ENCODE peak calls at places on chromosome 22, in nine cellular contexts. One of them, this sample, is unnamed.

GRCh38 chr22:37492428-37493344 is 6.5 kb upstream of the MFNG start:
- DNase-seq in fibroblast of pulmonary artery: peak
- DNase-seq in foreskin fibroblast: peak
- DNase-seq in GM23338: peak
- DNase-seq in upper lobe of left lung: peak
- DNase-seq in cardiac fibroblast: peak
- DNase-seq in testis: peak
- DNase-seq in colonic mucosa: peak
- DNase-seq in AG04450: no peak
- DNase-seq in this sample: no peak

GRCh38 chr22:22576244-22576988 is 17.4 kb upstream of the PRAME start:
- DNase-seq in upper lobe of left lung: no peak
- DNase-seq in fibroblast of pulmonary artery: peak
- DNase-seq in AG04450: no peak
- DNase-seq in GM23338: peak
- DNase-seq in cardiac fibroblast: peak
- DNase-seq in foreskin fibroblast: peak
- DNase-seq in colonic mucosa: peak
- DNase-seq in testis: peak
- DNase-seq in this sample: no peak

GRCh38 chr22:45334068-45334467 is 24.3 kb downstream of the FAM118A start:
- DNase-seq in fibroblast of pulmonary artery: no peak
- DNase-seq in AG04450: no peak
- DNase-seq in foreskin fibroblast: no peak
- DNase-seq in GM23338: no peak
- DNase-seq in cardiac fibroblast: peak
- DNase-seq in testis: no peak
- DNase-seq in colonic mucosa: no peak
- DNase-seq in upper lobe of left lung: no peak
- DNase-seq in this sample: no peak

GRCh38 chr22:35914665-35915476 is 113.8 kb downstream of the RBFOX2 start:
- DNase-seq in testis: peak
- DNase-seq in upper lobe of left lung: no peak
- DNase-seq in fibroblast of pulmonary artery: peak
- DNase-seq in GM23338: peak
- DNase-seq in colonic mucosa: peak
- DNase-seq in foreskin fibroblast: peak
- DNase-seq in AG04450: peak
- DNase-seq in cardiac fibroblast: peak
- DNase-seq in this sample: no peak

GRCh38 chr22:40637181-40638150 is 947 bp upstream of the MRTFA start:
- DNase-seq in cardiac fibroblast: no peak
- DNase-seq in foreskin fibroblast: no peak
- DNase-seq in colonic mucosa: peak
- DNase-seq in upper lobe of left lung: peak
- DNase-seq in fibroblast of pulmonary artery: no peak
- DNase-seq in GM23338: peak
- DNase-seq in testis: peak
- DNase-seq in AG04450: no peak
- DNase-seq in this sample: no peak

GRCh38 chr22:32475428-32476010 is 908 bp downstream of the FBXO7 start:
- DNase-seq in upper lobe of left lung: peak
- DNase-seq in colonic mucosa: peak
- DNase-seq in GM23338: peak
- DNase-seq in foreskin fibroblast: peak
- DNase-seq in fibroblast of pulmonary artery: peak
- DNase-seq in testis: peak
- DNase-seq in cardiac fibroblast: peak
- DNase-seq in AG04450: no peak
- DNase-seq in this sample: no peak

GRCh38 chr22:24833881-24834495 is 28.0 kb downstream of the SGSM1 start:
- DNase-seq in AG04450: no peak
- DNase-seq in cardiac fibroblast: no peak
- DNase-seq in GM23338: no peak
- DNase-seq in upper lobe of left lung: no peak
- DNase-seq in foreskin fibroblast: no peak
- DNase-seq in fibroblast of pulmonary artery: no peak
- DNase-seq in testis: no peak
- DNase-seq in colonic mucosa: no peak
- DNase-seq in this sample: no peak

GRCh38 chr22:23903328-23903971 is 9.3 kb downstream of the MIF start:
- DNase-seq in upper lobe of left lung: no peak
- DNase-seq in colonic mucosa: no peak
- DNase-seq in foreskin fibroblast: peak
- DNase-seq in fibroblast of pulmonary artery: no peak
- DNase-seq in AG04450: no peak
- DNase-seq in GM23338: no peak
- DNase-seq in testis: no peak
- DNase-seq in cardiac fibroblast: no peak
- DNase-seq in this sample: no peak

GRCh38 chr22:43310311-43310710 is 32.9 kb downstream of the SCUBE1 start:
- DNase-seq in cardiac fibroblast: no peak
- DNase-seq in testis: no peak
- DNase-seq in foreskin fibroblast: no peak
- DNase-seq in AG04450: no peak
- DNase-seq in fibroblast of pulmonary artery: no peak
- DNase-seq in GM23338: no peak
- DNase-seq in upper lobe of left lung: no peak
- DNase-seq in colonic mucosa: no peak
- DNase-seq in this sample: no peak

GRCh38 chr22:42367980-42368378 is 64.2 kb downstream of the NFAM1 start:
- DNase-seq in GM23338: no peak
- DNase-seq in testis: no peak
- DNase-seq in foreskin fibroblast: no peak
- DNase-seq in AG04450: no peak
- DNase-seq in cardiac fibroblast: no peak
- DNase-seq in fibroblast of pulmonary artery: no peak
- DNase-seq in upper lobe of left lung: no peak
- DNase-seq in colonic mucosa: peak
- DNase-seq in this sample: no peak

GRCh38 chr22:40204331-40205116 is 26.8 kb downstream of the TNRC6B start:
- DNase-seq in cardiac fibroblast: peak
- DNase-seq in GM23338: no peak
- DNase-seq in AG04450: no peak
- DNase-seq in upper lobe of left lung: no peak
- DNase-seq in foreskin fibroblast: peak
- DNase-seq in colonic mucosa: no peak
- DNase-seq in testis: no peak
- DNase-seq in fibroblast of pulmonary artery: peak
- DNase-seq in this sample: no peak

GRCh38 chr22:36419177-36419911 is 31.6 kb upstream of the MYH9 start:
- DNase-seq in AG04450: peak
- DNase-seq in fibroblast of pulmonary artery: peak
- DNase-seq in colonic mucosa: peak
- DNase-seq in GM23338: peak
- DNase-seq in cardiac fibroblast: peak
- DNase-seq in foreskin fibroblast: peak
- DNase-seq in testis: peak
- DNase-seq in upper lobe of left lung: no peak
- DNase-seq in this sample: no peak

GRCh38 chr22:17767236-17768065 is 6.8 kb downstream of the BID start:
- DNase-seq in testis: no peak
- DNase-seq in GM23338: no peak
- DNase-seq in foreskin fibroblast: no peak
- DNase-seq in upper lobe of left lung: no peak
- DNase-seq in colonic mucosa: no peak
- DNase-seq in fibroblast of pulmonary artery: no peak
- DNase-seq in AG04450: no peak
- DNase-seq in cardiac fibroblast: no peak
- DNase-seq in this sample: no peak

GRCh38 chr22:37636186-37636948 is 3.1 kb upstream of the SH3BP1 start:
- DNase-seq in testis: no peak
- DNase-seq in foreskin fibroblast: peak
- DNase-seq in AG04450: no peak
- DNase-seq in fibroblast of pulmonary artery: peak
- DNase-seq in colonic mucosa: no peak
- DNase-seq in upper lobe of left lung: no peak
- DNase-seq in cardiac fibroblast: peak
- DNase-seq in GM23338: peak
- DNase-seq in this sample: no peak

GRCh38 chr22:18987765-18988164 is 51.7 kb upstream of the PRODH start:
- DNase-seq in upper lobe of left lung: no peak
- DNase-seq in foreskin fibroblast: no peak
- DNase-seq in colonic mucosa: peak
- DNase-seq in GM23338: peak
- DNase-seq in testis: peak
- DNase-seq in AG04450: no peak
- DNase-seq in cardiac fibroblast: no peak
- DNase-seq in fibroblast of pulmonary artery: no peak
- DNase-seq in this sample: no peak
- TF ChIP-seq CTCF in upper lobe of left lung: no peak
- TF ChIP-seq CTCF in foreskin fibroblast: peak
- TF ChIP-seq CTCF in colonic mucosa: no peak
- TF ChIP-seq CTCF in GM23338: peak
- TF ChIP-seq CTCF in testis: no peak
- TF ChIP-seq CTCF in AG04450: peak
- TF ChIP-seq CTCF in cardiac fibroblast: peak
- TF ChIP-seq CTCF in fibroblast of pulmonary artery: peak
- TF ChIP-seq CTCF in this sample: no peak

DNA sequence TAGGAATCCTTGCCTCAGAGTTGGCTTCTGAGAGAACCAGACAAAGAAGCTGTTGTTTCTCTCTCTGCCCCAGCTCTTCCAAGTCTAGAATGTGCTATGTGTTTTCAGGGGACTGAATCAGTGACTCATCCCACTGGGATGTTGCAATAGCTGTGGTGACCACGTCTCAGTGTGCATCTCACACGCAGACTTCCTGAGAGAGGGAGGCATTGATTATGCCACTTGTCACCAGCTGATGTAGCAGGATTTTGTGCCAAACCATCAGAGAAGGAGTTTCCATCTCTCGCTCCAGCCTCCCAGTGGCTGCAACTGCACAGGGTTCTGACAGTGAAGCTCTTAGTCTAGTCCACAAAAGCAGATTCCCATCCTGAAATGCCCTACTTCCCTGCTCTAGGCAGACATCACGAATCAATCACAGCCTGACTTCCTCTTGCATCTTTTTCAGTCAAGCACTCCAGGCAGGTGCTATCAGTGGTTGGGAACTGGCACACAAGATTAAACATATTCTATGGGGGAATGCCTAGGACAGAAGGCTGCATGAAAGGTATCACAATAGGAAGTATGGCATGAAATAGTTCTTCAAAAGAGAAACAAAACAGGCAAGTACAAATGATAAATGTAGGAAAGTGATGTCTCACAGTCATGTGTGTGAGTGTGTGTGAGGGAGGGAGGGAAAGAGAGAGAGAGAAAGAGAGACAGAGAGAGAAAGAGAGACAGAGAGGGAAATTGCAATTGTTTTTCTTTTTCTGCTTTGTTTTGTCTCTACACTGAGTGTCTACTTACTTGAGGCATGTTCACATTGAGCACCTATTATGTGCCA is 456.0 kb downstream of the MIAT start:
- DNase-seq in AG04450: no peak
- DNase-seq in foreskin fibroblast: peak
- DNase-seq in upper lobe of left lung: no peak
- DNase-seq in GM23338: no peak
- DNase-seq in cardiac fibroblast: peak
- DNase-seq in testis: peak
- DNase-seq in colonic mucosa: peak
- DNase-seq in fibroblast of pulmonary artery: peak
- DNase-seq in this sample: no peak
- TF ChIP-seq CTCF in AG04450: no peak
- TF ChIP-seq CTCF in foreskin fibroblast: no peak
- TF ChIP-seq CTCF in upper lobe of left lung: no peak
- TF ChIP-seq CTCF in GM23338: no peak
- TF ChIP-seq CTCF in cardiac fibroblast: peak
- TF ChIP-seq CTCF in testis: no peak
- TF ChIP-seq CTCF in colonic mucosa: no peak
- TF ChIP-seq CTCF in fibroblast of pulmonary artery: peak
- TF ChIP-seq CTCF in this sample: no peak

GRCh38 chr22:29325356-29325755 is 9.9 kb upstream of the RASL10A start:
- DNase-seq in testis: no peak
- DNase-seq in fibroblast of pulmonary artery: no peak
- DNase-seq in foreskin fibroblast: no peak
- DNase-seq in AG04450: no peak
- DNase-seq in upper lobe of left lung: no peak
- DNase-seq in GM23338: no peak
- DNase-seq in cardiac fibroblast: no peak
- DNase-seq in colonic mucosa: no peak
- DNase-seq in this sample: no peak

GRCh38 chr22:29315286-29316195 is at the start of gene RASL10A:
- DNase-seq in upper lobe of left lung: peak
- DNase-seq in cardiac fibroblast: no peak
- DNase-seq in foreskin fibroblast: no peak
- DNase-seq in GM23338: peak
- DNase-seq in testis: no peak
- DNase-seq in colonic mucosa: no peak
- DNase-seq in AG04450: no peak
- DNase-seq in fibroblast of pulmonary artery: no peak
- DNase-seq in this sample: no peak

GRCh38 chr22:29316429-29316828 is 932 bp upstream of the RASL10A start:
- DNase-seq in GM23338: peak
- DNase-seq in upper lobe of left lung: no peak
- DNase-seq in foreskin fibroblast: no peak
- DNase-seq in testis: no peak
- DNase-seq in AG04450: no peak
- DNase-seq in fibroblast of pulmonary artery: no peak
- DNase-seq in colonic mucosa: no peak
- DNase-seq in cardiac fibroblast: no peak
- DNase-seq in this sample: no peak

GRCh38 chr22:29319072-29319471 is 3.6 kb upstream of the RASL10A start:
- DNase-seq in colonic mucosa: no peak
- DNase-seq in AG04450: no peak
- DNase-seq in cardiac fibroblast: no peak
- DNase-seq in testis: no peak
- DNase-seq in fibroblast of pulmonary artery: no peak
- DNase-seq in upper lobe of left lung: no peak
- DNase-seq in foreskin fibroblast: no peak
- DNase-seq in GM23338: no peak
- DNase-seq in this sample: no peak

GRCh38 chr22:29320546-29320945 is 5.0 kb upstream of the RASL10A start:
- DNase-seq in foreskin fibroblast: peak
- DNase-seq in GM23338: no peak
- DNase-seq in AG04450: no peak
- DNase-seq in colonic mucosa: no peak
- DNase-seq in upper lobe of left lung: no peak
- DNase-seq in testis: no peak
- DNase-seq in cardiac fibroblast: no peak
- DNase-seq in fibroblast of pulmonary artery: no peak
- DNase-seq in this sample: no peak
- TF ChIP-seq CTCF in foreskin fibroblast: no peak
- TF ChIP-seq CTCF in GM23338: peak
- TF ChIP-seq CTCF in AG04450: peak
- TF ChIP-seq CTCF in colonic mucosa: no peak
- TF ChIP-seq CTCF in upper lobe of left lung: no peak
- TF ChIP-seq CTCF in testis: no peak
- TF ChIP-seq CTCF in cardiac fibroblast: peak
- TF ChIP-seq CTCF in fibroblast of pulmonary artery: peak
- TF ChIP-seq CTCF in this sample: no peak

DNA sequence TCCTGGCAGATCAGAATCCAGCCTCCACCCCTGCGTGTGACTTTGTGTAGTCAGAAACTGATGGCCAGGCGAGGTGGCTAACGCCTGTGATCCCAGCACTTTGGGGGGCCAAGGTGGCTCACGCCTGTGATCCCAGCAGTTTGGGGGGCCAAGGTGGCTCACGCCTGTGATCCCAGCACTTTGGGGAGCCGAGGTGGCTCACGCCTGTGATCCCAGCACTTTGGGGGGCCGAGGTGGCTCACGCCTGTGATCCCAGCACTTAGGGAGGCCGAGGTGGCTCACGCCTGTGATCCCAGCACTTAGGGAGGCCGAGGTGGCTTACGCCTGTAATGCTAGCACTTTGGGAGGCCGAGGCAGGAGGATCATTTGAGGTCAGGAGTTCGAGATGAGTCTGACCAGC is 5.2 kb downstream of the NCAPH2 start:
- DNase-seq in foreskin fibroblast: no peak
- DNase-seq in GM23338: no peak
- DNase-seq in colonic mucosa: no peak
- DNase-seq in cardiac fibroblast: no peak
- DNase-seq in fibroblast of pulmonary artery: no peak
- DNase-seq in upper lobe of left lung: no peak
- DNase-seq in testis: no peak
- DNase-seq in AG04450: no peak
- DNase-seq in this sample: no peak
- TF ChIP-seq CTCF in foreskin fibroblast: no peak
- TF ChIP-seq CTCF in GM23338: no peak
- TF ChIP-seq CTCF in colonic mucosa: no peak
- TF ChIP-seq CTCF in cardiac fibroblast: no peak
- TF ChIP-seq CTCF in fibroblast of pulmonary artery: no peak
- TF ChIP-seq CTCF in upper lobe of left lung: no peak
- TF ChIP-seq CTCF in testis: no peak
- TF ChIP-seq CTCF in AG04450: no peak
- TF ChIP-seq CTCF in this sample: no peak